ENCODE peak calls at places on chromosomes 7 and 10, in four cellular contexts. L, K, O and I are unnamed samples.
A peak's percentile ranks its signal among the peaks of the same experiment; 100 is the strongest.

GRCh38 chr7:366171-366916 is 76.4 kb downstream of the FOXL3 start:
- DNase-seq in L (no peak), K (no peak), O (no peak), I (no peak)

GRCh38 chr7:78959471-78959870 is 494.0 kb downstream of the MAGI2 start:
- DNase-seq in L (no peak), K (no peak), O (no peak), I (no peak)

GRCh38 chr7:22083711-22084289 is 138.1 kb upstream of the CDCA7L start:
- DNase-seq in L (no peak), K (no peak), O (no peak), I (no peak)

GRCh38 chr7:86920154-86920553 is 139.3 kb downstream of the ELAPOR2 start:
- DNase-seq in L (no peak), K (no peak), O (no peak), I (no peak)

GRCh38 chr10:30928742-30929141 is 102.9 kb downstream of the ZNF438 start:
- DNase-seq in L (no peak), K (no peak), O (no peak), I (no peak)

GRCh38 chr7:139479620-139480019 is 3.9 kb downstream of the KLRG2 start:
- DNase-seq in L (no peak), K (no peak), O (no peak), I (no peak)

GRCh38 chr10:88115968-88116367 is 252.5 kb downstream of the PTEN start:
- DNase-seq in L (no peak), K (no peak), O (no peak), I (no peak)

GRCh38 chr10:51076442-51076841 is 2.2 kb downstream of the PRKG1 start:
- DNase-seq in L (no peak), K (no peak), O (no peak), I (no peak)

GRCh38 chr7:55073051-55073511 is 54.3 kb downstream of the EGFR start:
- DNase-seq in L (no peak), K (peak; percentile 90), O (no peak), I (no peak)

GRCh38 chr10:80184291-80184690 is 21.0 kb downstream of the ANXA11 start:
- DNase-seq in L (no peak), K (no peak), O (no peak), I (no peak)

GRCh38 chr7:128247640-128248194 is 6.6 kb downstream of the LEP start:
- DNase-seq in L (no peak), K (no peak), O (no peak), I (no peak)

GRCh38 chr10:44971419-44971818 is 7.2 kb downstream of the DEPP1 start:
- DNase-seq in L (no peak), K (no peak), O (no peak), I (no peak)

GRCh38 chr10:103677486-103677885 is 177.9 kb downstream of the SH3PXD2A start:
- DNase-seq in L (no peak), K (no peak), O (no peak), I (no peak)
- H3K9ac ChIP-seq in L (no peak overlapping the region), K (peak overlapping the region; percentile 11), O (no peak overlapping the region), I (no peak overlapping the region)

GRCh38 chr7:81161459-81162075 is 242.7 kb upstream of the SEMA3C start:
- DNase-seq in L (peak; percentile 65), K (no peak), O (no peak), I (no peak)
- TF ChIP-seq SUZ12 in L (no peak), K (no peak), O (no peak), I (no peak)

DNA sequence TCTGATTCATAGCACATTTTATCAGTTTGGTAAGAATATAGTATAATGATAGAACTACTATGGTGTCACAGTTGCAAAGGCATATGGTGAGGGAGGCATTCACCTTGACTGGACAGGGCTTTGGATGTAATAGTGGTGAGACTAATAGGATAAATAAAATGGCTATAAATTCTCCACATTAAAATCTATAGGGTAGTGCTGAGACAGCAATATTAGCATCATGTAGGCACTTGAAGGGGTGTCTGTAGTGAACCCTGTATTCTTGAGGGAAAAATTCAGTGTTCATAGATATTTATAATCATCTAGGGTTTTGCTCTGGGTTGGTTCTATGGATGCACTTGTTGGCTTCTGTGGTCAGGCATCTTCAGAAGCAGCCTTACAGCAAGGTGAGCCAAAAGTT is 59.3 kb upstream of the ICA1 start:
- DNase-seq in L (no peak), K (no peak), O (no peak), I (no peak)
- H3K4me1 ChIP-seq in L (no peaks in the 10 kb centered on the region), K (no peaks in the 10 kb centered on the region), O (no peaks in the 10 kb centered on the region), I (no peaks in the 10 kb centered on the region)

DNA sequence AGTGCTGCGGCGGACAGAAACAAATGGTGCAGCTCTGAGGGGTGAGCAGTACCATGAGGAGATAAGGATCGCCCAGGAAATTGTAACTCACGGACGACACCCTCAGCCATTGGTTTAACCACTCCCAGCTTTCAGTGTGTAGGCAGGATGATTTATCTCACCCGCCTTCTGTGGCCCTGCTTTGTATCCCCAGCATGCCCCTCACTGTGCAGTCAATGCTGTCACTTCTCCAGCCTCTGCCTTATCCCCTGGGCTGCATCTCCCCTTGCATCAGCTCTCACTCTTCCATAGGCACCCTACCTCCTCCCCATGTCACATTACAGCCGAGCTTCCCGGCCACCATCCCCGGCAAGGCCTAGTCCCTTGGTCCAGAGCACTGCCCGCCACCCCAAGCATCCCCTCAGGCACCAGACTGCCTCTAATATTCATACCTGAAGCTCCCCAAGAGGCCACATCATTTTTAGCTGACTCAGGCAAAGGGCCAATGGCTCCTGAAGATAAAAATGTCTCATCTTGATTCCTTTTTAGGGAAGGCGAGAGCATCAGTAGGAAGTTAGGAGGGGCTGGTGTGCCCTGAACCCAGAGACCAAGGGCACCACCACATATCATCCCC is 77.1 kb downstream of the CARD11 start:
- DNase-seq in L (no peak), K (no peak), O (no peak), I (no peak)
- H3K9ac ChIP-seq in L (no peak overlapping the region), K (no peak overlapping the region), O (no peak overlapping the region), I (no peak overlapping the region)

DNA sequence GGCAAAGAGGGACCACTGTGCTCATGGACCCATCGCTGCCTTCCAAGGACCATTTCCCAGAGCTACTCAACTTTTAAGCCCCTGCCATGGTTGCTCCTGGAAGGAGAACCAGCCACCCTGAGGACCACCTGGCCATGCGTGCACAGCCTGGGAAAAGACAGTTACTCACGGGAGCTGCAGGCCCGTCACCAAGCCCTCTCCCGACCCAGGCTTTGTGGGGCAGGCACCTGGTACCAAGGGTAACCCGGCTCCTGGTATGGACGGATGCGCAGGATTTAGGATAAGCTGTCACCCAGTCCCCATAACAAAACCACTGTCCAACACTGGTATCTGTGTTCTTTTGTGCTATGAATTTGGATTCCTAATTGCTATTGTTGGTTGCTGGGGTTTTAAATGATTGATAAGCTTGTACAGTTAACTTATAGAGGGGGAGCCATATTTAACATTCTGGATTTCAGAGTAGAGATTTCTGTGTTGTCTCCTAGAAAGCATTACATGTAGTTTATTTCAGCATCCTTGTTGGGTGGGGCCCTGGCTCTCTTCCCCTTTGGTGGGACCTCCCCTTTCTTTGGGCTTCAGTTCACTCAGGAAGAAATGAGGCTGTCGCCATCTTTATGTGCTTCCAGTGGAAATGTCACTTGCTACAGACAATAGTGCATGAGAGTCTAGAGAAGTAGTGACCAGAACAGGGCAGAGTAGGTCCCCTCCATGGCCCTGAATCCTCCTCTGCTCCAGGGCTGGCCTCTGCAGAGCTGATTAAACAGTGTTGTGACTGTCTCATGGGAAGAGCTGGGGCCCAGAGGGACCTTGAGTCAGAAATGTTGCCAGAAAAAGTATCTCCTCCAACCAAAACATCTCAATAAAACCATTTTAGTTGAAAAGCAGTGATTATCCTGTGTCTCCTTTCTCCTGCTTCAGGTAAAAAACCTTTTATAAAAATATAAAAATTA is 19.4 kb downstream of the LAT2 start:
- DNase-seq in L (no peak), K (no peak), O (no peak), I (no peak)
- TF ChIP-seq SUZ12 in L (no peak), K (no peak), O (no peak), I (no peak)

GRCh38 chr10:95253007-95253406 is 37.8 kb downstream of the PDLIM1 start:
- DNase-seq in L (no peak), K (no peak), O (no peak), I (no peak)

GRCh38 chr10:95248989-95249388 is 41.8 kb downstream of the PDLIM1 start:
- DNase-seq in L (no peak), K (no peak), O (no peak), I (no peak)

GRCh38 chr10:95247881-95248583 is 42.8 kb downstream of the PDLIM1 start:
- DNase-seq in L (no peak), K (no peak), O (no peak), I (no peak)

GRCh38 chr10:95249467-95249866 is 41.3 kb downstream of the PDLIM1 start:
- DNase-seq in L (no peak), K (no peak), O (no peak), I (no peak)

DNA sequence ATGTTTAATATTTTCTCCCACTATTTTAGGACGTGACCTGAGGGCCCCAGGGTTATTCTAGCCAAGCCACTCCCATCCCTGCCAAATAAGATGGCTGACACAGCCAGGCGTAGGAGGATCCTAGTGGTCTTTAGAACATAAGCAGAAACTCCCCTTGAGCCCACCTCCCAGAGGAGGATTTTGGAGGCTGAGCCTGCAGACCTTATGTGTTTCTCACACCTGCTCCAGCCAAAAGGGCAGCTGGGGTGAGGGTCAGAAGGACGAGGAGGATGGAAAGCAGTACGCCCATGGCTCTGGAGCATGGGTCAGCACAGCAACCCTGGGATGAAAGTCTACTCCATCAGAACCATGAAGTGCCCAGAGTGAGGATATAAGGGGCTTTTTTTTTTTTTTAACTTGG is 39.9 kb downstream of the PDLIM1 start:
- DNase-seq in L (no peak), K (no peak), O (no peak), I (no peak)
- H3K4me1 ChIP-seq in L (peaks cover 35% of the 10 kb centered on the region), K (peaks cover 28% of the 10 kb centered on the region), O (no peaks in the 10 kb centered on the region), I (peaks cover 3% of the 10 kb centered on the region)

GRCh38 chr7:4854916-4855315 is 6.9 kb downstream of the PAPOLB start:
- DNase-seq in L (no peak), K (no peak), O (no peak), I (no peak)
- H3K9ac ChIP-seq in L (no peak overlapping the region), K (no peak overlapping the region), O (no peak overlapping the region), I (no peak overlapping the region)

GRCh38 chr10:22339761-22340361 is 5.4 kb upstream of the SPAG6 start:
- DNase-seq in L (no peak), K (no peak), O (no peak), I (no peak)
- TF ChIP-seq SUZ12 in L (no peak), K (no peak), O (no peak), I (no peak)